ENCODE peak calls at places on chromosomes 3 and 15, in five cellular contexts. E is CD4-positive, alpha-beta memory T cell; F is A549; N is WERI-Rb-1; T is suprapubic skin. B is an unnamed sample.

GRCh38 chr3:112982710-112983109 is 7.8 kb upstream of the CD200R1 start:
- DNase-seq in E (no peak), N (no peak), T (no peak), F (no peak), B (no peak)

GRCh38 chr3:111531446-111531845 is 10.6 kb upstream of the CD96 start:
- DNase-seq in T (no peak), E (no peak), N (no peak), F (no peak), B (no peak)

GRCh38 chr3:157981819-157982218 is 124.4 kb downstream of the SHOX2 start:
- DNase-seq in N (no peak), E (no peak), F (peak), T (no peak), B (no peak)

GRCh38 chr3:149771652-149772271 is 19.5 kb upstream of the COMMD2 start:
- DNase-seq in F (peak), T (no peak), E (peak), N (peak), B (no peak)

GRCh38 chr3:71226565-71227281 is 356.8 kb downstream of the FOXP1 start:
- DNase-seq in T (no peak), N (no peak), F (no peak), E (peak), B (no peak)

GRCh38 chr3:153897025-153897723 is 224.0 kb upstream of the ARHGEF26 start:
- DNase-seq in T (no peak), N (no peak), E (no peak), F (no peak), B (no peak)

GRCh38 chr3:125587039-125587664 is 8.1 kb downstream of the OSBPL11 start:
- DNase-seq in F (no peak), N (no peak), E (no peak), T (no peak), B (no peak)

GRCh38 chr15:87227846-87228245 is 1028.7 kb downstream of the NTRK3 start:
- DNase-seq in T (no peak), N (no peak), F (no peak), E (no peak), B (no peak)

GRCh38 chr3:16415911-16416310 is 97.6 kb downstream of the RFTN1 start:
- DNase-seq in F (no peak), T (no peak), E (no peak), N (no peak), B (no peak)

GRCh38 chr3:125300416-125300815 is 74.7 kb downstream of the ZNF148 start:
- DNase-seq in N (no peak), F (no peak), T (no peak), E (no peak), B (no peak)

GRCh38 chr3:61182648-61183047 is 68.6 kb downstream of the FHIT start:
- DNase-seq in F (no peak), E (no peak), T (no peak), N (no peak), B (no peak)

GRCh38 chr15:77846360-77846759 is 213.6 kb upstream of the LINGO1 start:
- DNase-seq in T (no peak), F (no peak), N (no peak), E (no peak), B (no peak)

GRCh38 chr15:40464595-40465185 is 6.1 kb upstream of the CHST14 start:
- DNase-seq in T (no peak), E (no peak), F (no peak), N (no peak), B (no peak)

GRCh38 chr3:114567774-114568173 is 273.9 kb downstream of the TIGIT start:
- DNase-seq in T (no peak), N (no peak), E (no peak), F (no peak), B (no peak)

GRCh38 chr3:149247929-149248691 is 26.5 kb upstream of the CP start:
- DNase-seq in T (no peak), N (no peak), E (no peak), F (no peak), B (no peak)

GRCh38 chr3:46090161-46090591 is 62.9 kb upstream of the XCR1 start:
- DNase-seq in T (no peak), F (no peak), N (no peak), E (no peak), B (no peak)

GRCh38 chr15:31362121-31362520 is 35.5 kb downstream of the KLF13 start:
- DNase-seq in N (no peak), T (no peak), E (no peak), F (no peak), B (no peak)
- H3K4me3 ChIP-seq in N (no peak), T (no peak), E (peak), F (no peak), B (peak)

DNA sequence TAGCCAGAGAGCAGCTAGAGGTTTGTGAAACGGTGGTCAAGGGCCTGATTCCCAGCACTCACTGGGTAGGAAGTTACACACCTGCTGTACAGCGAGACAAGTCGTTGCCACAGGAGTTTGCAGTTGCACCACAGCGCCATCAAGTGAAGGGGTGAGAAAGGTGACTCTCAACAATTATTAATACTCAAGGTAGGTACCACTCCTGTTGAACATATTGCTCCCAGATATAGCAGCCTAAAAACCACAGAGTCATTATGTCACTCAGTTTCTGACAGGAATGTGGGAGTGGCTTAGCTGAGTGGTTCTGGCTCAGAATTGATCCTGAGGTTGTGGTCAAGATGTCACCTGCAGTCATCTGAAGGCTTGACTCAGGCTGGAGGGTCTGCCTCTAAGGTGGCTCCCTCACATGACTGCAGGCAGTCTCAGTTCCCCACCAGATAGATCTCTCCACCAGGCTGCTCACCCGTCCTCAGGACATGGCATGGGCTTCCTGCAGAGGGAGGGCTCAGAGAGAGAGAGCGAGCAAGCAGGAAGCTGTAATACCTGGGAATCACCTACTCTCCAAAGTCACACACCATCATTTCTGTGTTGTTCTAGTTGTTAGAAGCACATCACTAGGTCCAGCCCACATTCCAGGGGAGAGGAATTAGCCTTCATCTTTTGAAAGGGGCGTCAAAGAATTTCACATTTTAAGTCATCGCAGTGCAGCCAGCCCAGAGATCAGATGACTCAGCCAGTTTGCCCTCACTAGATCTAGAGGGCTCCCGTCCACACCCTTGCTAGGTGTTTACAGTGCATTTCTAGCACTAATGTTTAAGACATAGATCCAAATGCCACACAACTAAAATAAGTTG is 17.0 kb upstream of the ANO10 start:
- DNase-seq in E (peak), N (no peak), T (no peak), F (peak), B (no peak)
- H3K27ac ChIP-seq in E (no peak), N (no peak), T (no peak), F (peak), B (no peak)

GRCh38 chr3:99648496-99648895 is 10.1 kb downstream of the COL8A1 start:
- DNase-seq in E (no peak), T (no peak), F (no peak), N (no peak), B (no peak)

GRCh38 chr3:99647081-99647480 is 8.7 kb downstream of the COL8A1 start:
- DNase-seq in T (no peak), N (no peak), E (no peak), F (no peak), B (no peak)

GRCh38 chr3:99648091-99648490 is 9.7 kb downstream of the COL8A1 start:
- DNase-seq in F (peak), E (no peak), N (no peak), T (no peak), B (no peak)

GRCh38 chr3:99656606-99657005 is 18.2 kb downstream of the COL8A1 start:
- DNase-seq in T (no peak), N (no peak), E (no peak), F (no peak), B (no peak)

DNA sequence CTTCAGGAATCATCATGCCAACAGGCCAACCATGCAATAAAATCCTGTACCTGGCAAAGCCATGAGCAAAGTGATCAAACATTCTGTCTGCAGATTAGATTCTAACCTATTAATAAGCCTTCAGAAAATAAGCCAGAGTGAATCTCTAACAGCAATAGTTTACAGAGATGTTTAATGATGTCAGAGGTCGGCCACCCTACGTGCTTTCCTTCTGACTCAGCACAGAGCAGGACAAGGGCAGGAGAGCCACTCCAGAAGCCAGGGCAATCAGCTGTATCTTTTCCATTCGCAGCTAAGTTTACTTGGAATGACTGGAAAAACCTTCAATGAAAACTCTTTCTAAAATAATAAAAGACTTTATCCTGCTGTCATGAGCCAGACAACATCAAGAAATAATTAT is 13.2 kb downstream of the COL8A1 start:
- DNase-seq in F (peak), E (no peak), N (no peak), T (no peak), B (no peak)
- H3K4me3 ChIP-seq in F (no peak), E (no peak), N (no peak), T (no peak), B (no peak)

GRCh38 chr15:59147666-59148065 is 42.7 kb downstream of the CCNB2 start:
- DNase-seq in F (no peak), E (no peak), N (no peak), T (no peak), B (no peak)
- H3K27ac ChIP-seq in F (no peak), E (no peak), N (no peak), T (no peak), B (no peak)

DNA sequence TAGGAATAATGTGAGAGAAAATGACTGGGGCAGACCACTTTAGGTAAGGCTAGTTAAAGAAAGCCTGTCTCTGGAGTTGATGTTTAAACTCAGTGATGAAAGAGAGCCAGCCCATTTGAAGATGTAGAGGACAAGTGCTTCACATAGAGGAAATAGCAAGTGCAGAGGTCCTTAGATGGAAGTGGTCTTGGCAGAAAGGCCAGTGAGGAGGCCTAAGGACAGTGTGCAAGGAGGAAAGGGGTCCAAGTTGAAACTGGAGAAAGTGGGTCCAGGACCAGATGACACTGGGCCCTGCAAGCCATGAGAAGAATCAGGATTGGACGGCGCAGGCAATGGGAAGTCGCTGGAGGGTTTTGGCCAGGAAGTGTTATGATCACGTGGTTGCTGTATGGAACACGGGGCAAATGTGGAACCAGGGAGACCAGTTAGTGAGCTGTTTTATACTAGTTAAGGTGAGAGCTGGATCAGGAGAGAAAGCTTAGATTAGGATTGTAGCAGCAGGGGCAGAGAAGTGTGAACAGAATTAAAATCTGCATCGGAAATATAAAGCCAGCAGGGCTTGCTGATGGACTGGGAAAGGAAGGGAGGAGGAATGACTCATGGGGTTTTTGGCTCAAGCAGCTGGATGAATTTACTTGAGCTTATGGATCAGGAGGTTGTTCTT is 48.0 kb upstream of the SCAANT1 start:
- DNase-seq in N (no peak), T (no peak), E (no peak), F (peak), B (no peak)
- H3K4me3 ChIP-seq in N (no peak), T (peak), E (no peak), F (peak), B (peak)

GRCh38 chr3:66298591-66298990 is 77.8 kb downstream of the SLC25A26 start:
- DNase-seq in F (no peak), N (no peak), E (peak), T (no peak), B (no peak)

GRCh38 chr3:66302288-66302687 is 81.5 kb downstream of the SLC25A26 start:
- DNase-seq in E (peak), T (no peak), F (no peak), N (no peak), B (no peak)

GRCh38 chr3:66299893-66300292 is 79.1 kb downstream of the SLC25A26 start:
- DNase-seq in F (no peak), E (no peak), T (no peak), N (no peak), B (no peak)

GRCh38 chr3:66297260-66297863 is 76.6 kb downstream of the SLC25A26 start:
- DNase-seq in N (no peak), E (peak), T (no peak), F (no peak), B (no peak)

GRCh38 chr3:66297917-66298316 is 77.1 kb downstream of the SLC25A26 start:
- DNase-seq in T (no peak), F (no peak), E (no peak), N (no peak), B (no peak)
- H3K27ac ChIP-seq in T (no peak), F (no peak), E (peak), N (no peak), B (no peak)

GRCh38 chr15:70081612-70082011 is 16.1 kb downstream of the TLE3 start:
- DNase-seq in N (no peak), T (no peak), E (no peak), F (no peak), B (no peak)

GRCh38 chr15:70086636-70087035 is 11.1 kb downstream of the TLE3 start:
- DNase-seq in T (no peak), N (no peak), F (no peak), E (no peak), B (no peak)

GRCh38 chr15:70084461-70084860 is 13.3 kb downstream of the TLE3 start:
- DNase-seq in E (no peak), F (no peak), N (no peak), T (no peak), B (no peak)

GRCh38 chr15:70083946-70084345 is 13.8 kb downstream of the TLE3 start:
- DNase-seq in N (no peak), E (no peak), F (no peak), T (no peak), B (no peak)

GRCh38 chr15:70083423-70083822 is 14.3 kb downstream of the TLE3 start:
- DNase-seq in N (peak), T (no peak), F (no peak), E (no peak), B (no peak)
- H3K4me3 ChIP-seq in N (no peak), T (no peak), F (no peak), E (no peak), B (no peak)

GRCh38 chr15:72339777-72340177 is 19.8 kb upstream of the CELF6 start:
- DNase-seq in N (no peak), T (no peak), F (peak), E (no peak), B (no peak)
- H3K27ac ChIP-seq in N (no peak), T (peak), F (peak), E (no peak), B (no peak)

GRCh38 chr3:50672656-50673055 is 2.1 kb upstream of the DOCK3 start:
- DNase-seq in E (no peak), N (no peak), T (no peak), F (no peak), B (no peak)

GRCh38 chr3:50675179-50676030 is 678 bp downstream of the DOCK3 start:
- DNase-seq in E (peak), N (peak), F (no peak), T (no peak), B (no peak)

GRCh38 chr3:50676031-50676705 is 1.4 kb downstream of the DOCK3 start:
- DNase-seq in F (no peak), T (no peak), N (no peak), E (no peak), B (no peak)

GRCh38 chr3:50674349-50675178 is at the start of gene DOCK3:
- DNase-seq in E (peak), T (no peak), F (no peak), N (peak), B (no peak)

DNA sequence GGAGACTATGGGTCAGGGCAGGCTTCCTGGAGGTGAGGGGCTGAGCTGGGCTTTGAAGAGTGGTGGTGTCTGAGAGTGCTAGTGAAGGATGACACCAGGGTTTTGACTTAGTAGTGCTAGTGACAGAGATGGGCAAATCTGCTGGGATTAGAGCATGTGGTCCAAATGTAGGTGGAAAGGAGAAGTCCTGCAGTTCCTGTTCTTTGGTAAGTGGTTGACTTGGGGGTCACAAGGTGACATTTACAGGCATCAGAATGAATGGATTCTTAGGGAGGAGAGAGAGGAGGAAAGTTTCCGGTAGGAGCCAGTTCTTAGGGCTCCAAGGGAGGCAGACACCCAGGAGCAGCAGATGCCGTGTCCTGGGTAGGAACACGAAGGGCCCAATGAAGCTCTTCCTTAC is 790 bp upstream of the DOCK3 start:
- DNase-seq in E (no peak), N (no peak), F (no peak), T (no peak), B (no peak)
- H3K4me3 ChIP-seq in E (no peak), N (no peak), F (no peak), T (no peak), B (no peak)

DNA sequence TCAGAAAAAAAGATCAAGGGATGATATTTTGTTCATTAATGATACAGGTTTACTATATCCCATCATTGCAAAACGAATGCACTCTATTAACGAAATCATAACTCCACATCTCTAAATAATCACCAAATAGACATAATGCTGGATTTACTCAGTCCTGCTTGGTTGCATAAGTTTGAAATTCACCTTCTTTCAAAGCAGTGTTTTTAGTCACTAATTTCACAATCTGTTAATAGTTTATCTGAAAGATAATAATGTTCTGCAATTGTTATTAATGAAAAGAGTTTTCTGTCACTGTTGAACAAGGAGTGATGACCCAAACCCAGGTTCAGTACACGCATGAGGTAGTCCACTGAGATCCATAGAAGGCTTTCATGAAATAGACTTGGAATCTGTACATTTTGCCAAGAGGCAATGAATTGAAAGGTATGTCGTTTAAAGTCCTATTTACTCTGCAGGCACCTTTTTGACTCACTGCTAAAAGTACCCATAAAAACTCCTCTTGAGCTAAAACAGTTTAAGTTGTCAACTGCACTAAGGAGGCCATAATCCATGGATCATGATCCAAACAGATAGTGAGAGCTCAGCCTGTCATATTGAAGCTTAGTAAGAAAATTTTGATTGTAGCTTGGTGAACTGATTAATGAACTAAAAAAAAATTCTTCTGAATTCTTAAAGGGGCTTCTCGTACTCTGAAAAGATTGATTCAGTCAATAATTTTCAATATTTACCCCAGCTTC is 75.6 kb upstream of the MBNL1 start:
- DNase-seq in T (no peak), F (no peak), N (no peak), E (no peak), B (no peak)
- H3K27ac ChIP-seq in T (no peak), F (peak), N (no peak), E (peak), B (peak)